ENCODE peak calls at places on chromosomes 4 and X, in six cellular contexts. R, P, J, E, Q and I are unnamed samples.

GRCh38 chrX:132842839-132843238 is 115.6 kb downstream of the HS6ST2 start:
- DNase-seq in R (no peak), Q (no peak), P (no peak), J (no peak), E (no peak), I (no peak)

GRCh38 chr4:77100234-77100633 is 24.4 kb upstream of the CCNI start:
- DNase-seq in E (peak; percentile 9), Q (no peak), R (no peak), P (no peak), J (no peak), I (no peak)

GRCh38 chrX:147897117-147897516 is 14.6 kb upstream of the FMR1 start:
- DNase-seq in R (no peak), J (no peak), Q (no peak), E (no peak), P (no peak), I (no peak)

GRCh38 chr4:87937523-87937922 is 38.0 kb upstream of the SPP1 start:
- DNase-seq in P (no peak), E (no peak), J (no peak), Q (no peak), R (no peak), I (no peak)

GRCh38 chrX:34557733-34558132 is 99.4 kb downstream of the TMEM47 start:
- DNase-seq in R (no peak), E (no peak), Q (no peak), P (no peak), J (no peak), I (no peak)

GRCh38 chr4:56742080-56742871 is 61.2 kb upstream of the HOPX start:
- DNase-seq in E (no peak), R (no peak), P (no peak), Q (no peak), J (no peak), I (no peak)

GRCh38 chrX:48715066-48715465 is 18.5 kb downstream of the SUV39H1 start:
- DNase-seq in J (no peak), Q (no peak), P (no peak), R (no peak), E (no peak), I (no peak)

GRCh38 chrX:103607385-103608304 is at the start of gene TCEAL3:
- DNase-seq in P (peak; percentile 18), R (peak; percentile 85), E (peak; percentile 39), J (no peak), Q (no peak), I (peak; percentile 18)

GRCh38 chrX:63299596-63299995 is 51.5 kb downstream of the SPIN4 start:
- DNase-seq in P (no peak), Q (no peak), E (no peak), J (no peak), R (no peak), I (no peak)

GRCh38 chr4:101158136-101158485 is 189.2 kb downstream of the PPP3CA start:
- DNase-seq in J (no peak), Q (no peak), P (no peak), R (no peak), E (no peak), I (no peak)

GRCh38 chrX:142249721-142250120 is 44.6 kb upstream of the MAGEC2 start:
- DNase-seq in R (no peak), P (no peak), E (no peak), J (no peak), Q (no peak), I (no peak)

GRCh38 chrX:40755291-40756249 is 20.2 kb upstream of the MED14 start:
- DNase-seq in Q (no peak), R (no peak), P (no peak), E (no peak), J (no peak), I (no peak)

GRCh38 chr4:1008840-1009646 is 2.4 kb upstream of the FGFRL1 start:
- DNase-seq in P (peak; percentile 51), E (no peak), Q (peak; percentile 20), J (no peak), R (no peak), I (peak; percentile 34)

GRCh38 chrX:39848900-39849299 is 248.9 kb downstream of the BCOR start:
- DNase-seq in P (no peak), Q (no peak), R (no peak), E (no peak), J (no peak), I (no peak)

GRCh38 chr4:124846306-124846705 is 133.8 kb upstream of the ANKRD50 start:
- DNase-seq in J (no peak), P (no peak), R (no peak), Q (no peak), E (no peak), I (no peak)

GRCh38 chrX:24203072-24203808 is 53.7 kb downstream of the ZFX start:
- DNase-seq in E (no peak), R (no peak), J (no peak), P (no peak), Q (no peak), I (no peak)

GRCh38 chr4:84479663-84480062 is 19.4 kb downstream of the NKX6-1 start:
- DNase-seq in Q (no peak), R (no peak), J (no peak), P (no peak), E (no peak), I (no peak)
- TF ChIP-seq CTCF in Q (no peak), R (no peak), J (no peak), P (no peak), E (no peak), I (no peak)

DNA sequence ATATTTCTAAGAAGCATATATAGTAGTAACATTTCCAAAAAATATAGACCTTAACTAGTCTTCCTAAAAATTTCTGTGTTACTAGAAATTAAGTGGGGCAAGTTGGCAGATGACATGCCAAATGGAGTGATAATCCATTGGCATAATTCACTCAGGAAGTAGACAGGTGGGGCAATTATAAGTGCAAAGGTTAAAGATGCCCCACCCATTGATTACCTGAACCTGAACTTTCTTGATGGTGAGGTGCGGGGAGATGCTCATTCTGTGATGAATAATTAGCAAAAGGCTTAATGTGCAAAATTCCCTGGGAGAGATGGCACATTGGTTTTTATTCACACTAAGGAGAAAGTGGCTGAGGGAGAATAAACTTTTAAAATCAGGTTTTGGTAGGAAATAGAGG is 145.9 kb upstream of the RASGEF1B start:
- DNase-seq in Q (no peak), R (no peak), P (no peak), E (no peak), J (no peak), I (no peak)
- H3K4me3 ChIP-seq in Q (no peak overlapping the region), R (no peak overlapping the region), P (no peak overlapping the region), E (no peak overlapping the region), J (no peak overlapping the region), I (no peak overlapping the region)

GRCh38 chrX:68699960-68700746 is 52.7 kb downstream of the STARD8 start:
- DNase-seq in E (no peak), J (no peak), Q (no peak), R (no peak), P (no peak), I (no peak)

GRCh38 chrX:68697465-68698125 is 50.1 kb downstream of the STARD8 start:
- DNase-seq in J (no peak), E (no peak), Q (no peak), P (no peak), R (no peak), I (no peak)

GRCh38 chrX:68696267-68696666 is 48.8 kb downstream of the STARD8 start:
- DNase-seq in Q (no peak), R (no peak), E (no peak), J (no peak), P (no peak), I (no peak)

GRCh38 chrX:68697036-68697435 is 49.6 kb downstream of the STARD8 start:
- DNase-seq in J (no peak), Q (no peak), R (no peak), E (no peak), P (no peak), I (no peak)

DNA sequence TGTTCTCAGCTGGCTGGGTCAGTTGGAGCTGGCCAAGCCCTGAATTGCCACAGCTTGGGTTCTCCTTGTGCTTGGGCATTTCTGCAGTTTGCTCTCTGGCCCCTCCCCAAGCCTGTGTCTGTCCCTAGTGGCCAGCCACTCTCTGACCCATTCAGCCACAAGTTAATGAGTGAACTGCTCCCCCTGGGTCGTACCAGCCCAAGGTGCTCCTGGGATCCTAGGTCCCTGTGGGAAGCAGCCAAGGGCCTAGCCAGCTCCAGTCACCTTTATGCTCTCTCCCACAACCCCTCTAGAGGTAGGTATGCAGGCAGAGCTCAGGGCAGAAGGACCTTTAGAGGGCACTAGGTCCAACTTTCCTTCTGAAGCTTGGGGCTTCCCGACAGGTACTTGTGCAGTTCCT is 51.5 kb downstream of the STARD8 start:
- DNase-seq in P (no peak), E (no peak), Q (no peak), R (peak; percentile 41), J (no peak), I (no peak)
- TF ChIP-seq CTCF in P (no peak), E (no peak), Q (no peak), R (no peak), J (no peak), I (no peak)

GRCh38 chrX:37672563-37672962 is 13.0 kb upstream of the XK start:
- DNase-seq in Q (no peak), P (no peak), R (no peak), J (no peak), E (no peak), I (no peak)
- H3K4me3 ChIP-seq in Q (no peak overlapping the region), P (no peak overlapping the region), R (no peak overlapping the region), J (no peak overlapping the region), E (no peak overlapping the region), I (no peak overlapping the region)

GRCh38 chr4:17115546-17115945 is 217.1 kb upstream of the LDB2 start:
- DNase-seq in Q (no peak), P (no peak), R (no peak), J (no peak), E (no peak), I (no peak)

GRCh38 chr4:17111436-17111835 is 213.0 kb upstream of the LDB2 start:
- DNase-seq in E (no peak), Q (no peak), R (no peak), J (no peak), P (no peak), I (no peak)

GRCh38 chr4:17109126-17109525 is 210.7 kb upstream of the LDB2 start:
- DNase-seq in J (no peak), E (no peak), Q (no peak), P (peak; percentile 31), R (no peak), I (no peak)

GRCh38 chr4:17117746-17118145 is 219.3 kb upstream of the LDB2 start:
- DNase-seq in E (no peak), Q (no peak), R (no peak), P (no peak), J (no peak), I (no peak)

GRCh38 chr4:17111959-17112659 is 213.7 kb upstream of the LDB2 start:
- DNase-seq in E (peak; percentile 16), P (no peak), R (peak; percentile 13), Q (no peak), J (no peak), I (peak; percentile 45)
- TF ChIP-seq CTCF in E (peak; percentile 60), P (no peak), R (peak; percentile 33), Q (no peak), J (no peak), I (peak; percentile 51)